ENCODE peak calls at places on chromosomes 16 and 17, in nine cellular contexts. P is activated CD4-positive, alpha-beta T cell treated with anti-CD3 and anti-CD28 coated beads for 24 hours; A is DMS53; Z is AG08396; Q is NCI-H526; K is AG10803; L is globus pallidus; I is mucosa of gallbladder; W is astrocyte. X is an unnamed sample.

GRCh38 chr17:35345926-35346771 is 27.3 kb downstream of the SLFN11 start:
- DNase-seq in P (no peak), A (peak), Z (peak), Q (no peak), K (peak), L (peak), I (peak), W (peak), X (peak)

GRCh38 chr17:77422104-77422782 is 281.5 kb downstream of the SEC14L1 start:
- DNase-seq in P (no peak), A (no peak), Z (no peak), Q (no peak), K (no peak), L (no peak), I (no peak), W (no peak), X (peak)

GRCh38 chr16:56637814-56638750 is at the start of gene MT1A:
- DNase-seq in P (no peak), A (peak), Z (peak), Q (peak), K (peak), L (no peak), I (peak), W (peak), X (peak)

GRCh38 chr17:75575197-75575596 is 12.4 kb upstream of the MYO15B start:
- DNase-seq in P (no peak), A (no peak), Z (no peak), Q (no peak), K (no peak), L (no peak), I (no peak), W (no peak), X (no peak)

GRCh38 chr17:73513426-73513825 is 130.8 kb downstream of the SDK2 start:
- DNase-seq in P (no peak), A (no peak), Z (no peak), Q (no peak), K (no peak), L (peak), I (no peak), W (no peak), X (no peak)

GRCh38 chr16:48498761-48499600 is 111.0 kb downstream of the N4BP1 start:
- DNase-seq in P (no peak), A (peak), Z (no peak), Q (peak), K (peak), L (no peak), I (peak), W (peak), X (peak)

GRCh38 chr16:17224859-17225258 is 245.9 kb downstream of the XYLT1 start:
- DNase-seq in P (no peak), A (no peak), Z (peak), Q (no peak), K (peak), L (peak), I (peak), W (peak), X (peak)

GRCh38 chr17:28317099-28317964 is 1.7 kb upstream of the TMEM97 start:
- DNase-seq in P (no peak), A (no peak), Z (no peak), Q (no peak), K (no peak), L (no peak), I (no peak), W (no peak), X (no peak)

GRCh38 chr17:48439875-48440505 is 10.0 kb upstream of the SKAP1 start:
- DNase-seq in P (no peak), A (peak), Z (no peak), Q (no peak), K (no peak), L (no peak), I (no peak), W (no peak), X (no peak)

GRCh38 chr17:36072431-36073121 is 8.5 kb downstream of the CCL18 start:
- DNase-seq in P (peak), A (peak), Z (peak), Q (peak), K (peak), L (peak), I (peak), W (peak), X (peak)

X was measured in M059J.